ENCODE peak calls at places on chromosomes 5 and 9, in six cellular contexts. D is GM23248, C is cardiac muscle cell, K is right cardiac atrium, I is astrocyte, H is transverse colon. X is an unnamed sample. For H3K4me1, the result is how much of the 10 kb centered on the place peaks cover.

GRCh38 chr5:172347653-172348052 is 64.1 kb upstream of the UBTD2 start:
- DNase-seq in I (no peak), H (no peak), D (no peak), K (no peak), C (no peak), X (peak)

GRCh38 chr5:1468629-1469527 is 23.6 kb upstream of the SLC6A3 start:
- DNase-seq in I (no peak), D (no peak), H (no peak), K (peak), C (no peak), X (no peak)

GRCh38 chr5:180718810-180719453 is 20.9 kb downstream of the OR2Y1 start:
- DNase-seq in K (no peak), C (peak), I (peak), H (peak), D (peak), X (no peak)

GRCh38 chr5:122354293-122354692 is 42.3 kb downstream of the SNCAIP start:
- DNase-seq in D (no peak), C (peak), H (no peak), I (no peak), K (no peak), X (no peak)

GRCh38 chr9:99778308-99778707 is 43.4 kb upstream of the NR4A3 start:
- DNase-seq in H (no peak), C (no peak), D (peak), I (peak), K (no peak), X (no peak)

GRCh38 chr5:109533847-109534272 is 124.1 kb upstream of the PJA2 start:
- DNase-seq in K (no peak), I (peak), D (peak), H (no peak), C (no peak), X (no peak)

GRCh38 chr5:134512661-134512999 is 12.8 kb upstream of the JADE2 start:
- DNase-seq in H (no peak), D (no peak), I (no peak), C (no peak), K (no peak), X (no peak)

GRCh38 chr9:124784503-124784902 is 7.6 kb downstream of the OLFML2A start:
- DNase-seq in D (peak), I (no peak), K (no peak), C (no peak), H (no peak), X (no peak)

GRCh38 chr5:159749146-159749545 is 167.1 kb upstream of the ADRA1B start:
- DNase-seq in H (no peak), K (no peak), D (peak), I (peak), C (no peak), X (no peak)

GRCh38 chr5:102958481-102959011 is 161.4 kb downstream of the GIN1 start:
- DNase-seq in I (peak), H (no peak), D (peak), C (no peak), K (no peak), X (no peak)

GRCh38 chr9:31137151-31137849 is 1247.1 kb upstream of the ACO1 start:
- DNase-seq in C (no peak), K (no peak), D (peak), I (peak), H (no peak), X (peak)

GRCh38 chr5:171667341-171668096 is 118.1 kb upstream of the SMIM23 start:
- DNase-seq in D (peak), H (no peak), I (peak), C (no peak), K (peak), X (peak)

GRCh38 chr5:9869616-9870288 is 239.6 kb upstream of the TAS2R1 start:
- DNase-seq in H (no peak), D (peak), K (no peak), C (no peak), I (peak), X (no peak)

GRCh38 chr9:72292874-72293607 is 72.0 kb downstream of the ZFAND5 start:
- DNase-seq in I (peak), K (no peak), D (peak), C (peak), H (peak), X (peak)

GRCh38 chr5:113574417-113574816 is 60.9 kb downstream of the YTHDC2 start:
- DNase-seq in D (peak), C (no peak), H (no peak), I (peak), K (peak), X (no peak)

DNA sequence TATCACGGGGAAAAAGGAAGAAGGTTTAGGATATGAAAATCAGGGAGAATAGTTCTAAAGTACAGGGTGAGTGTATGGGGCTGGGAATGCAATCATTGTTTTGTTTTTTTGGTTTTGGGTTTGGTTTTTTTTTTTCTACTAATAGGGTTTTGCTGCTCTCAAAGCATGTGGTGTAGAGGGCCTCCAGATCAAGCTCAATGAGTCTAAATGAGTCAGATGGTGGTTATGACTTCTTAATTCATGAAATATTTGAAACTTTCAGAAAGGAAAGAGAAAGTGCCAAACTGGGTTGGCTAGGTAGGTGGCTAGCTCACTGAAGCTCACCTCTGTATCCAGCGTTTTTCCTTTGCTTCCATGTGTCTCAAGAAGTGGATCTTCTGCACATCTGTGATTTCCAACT is 10.7 kb downstream of the OR1L8 start:
- DNase-seq in D (peak), K (no peak), C (no peak), H (no peak), I (no peak), X (no peak)
- H3K27ac ChIP-seq in D (peak), K (no peak), C (no peak), H (no peak), I (no peak), X (no peak)

DNA sequence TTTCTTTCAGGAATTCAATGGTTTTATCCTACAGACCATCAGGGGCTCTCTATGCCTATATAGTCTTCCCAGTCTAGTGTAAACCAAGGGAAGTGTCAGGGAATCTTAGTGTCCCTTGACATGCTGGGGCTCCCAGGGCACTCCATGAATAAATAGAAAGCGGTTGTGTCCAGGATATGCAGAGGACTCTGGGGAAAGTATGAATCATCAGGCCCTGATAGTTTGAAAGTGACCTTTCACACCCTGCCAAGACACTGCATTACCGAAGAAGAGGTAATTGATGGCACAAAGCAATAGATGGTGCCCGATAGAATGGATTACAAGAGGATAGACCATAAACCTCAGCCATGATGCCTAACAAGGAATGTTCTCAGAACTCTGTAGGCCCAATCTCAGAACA is 163.3 kb upstream of the DAPK1 start:
- DNase-seq in K (no peak), D (peak), I (no peak), C (no peak), H (no peak), X (no peak)
- H3K4me1 ChIP-seq in K (under half), D (under half), I (under half), C (under half), H (under half), X (under half)

GRCh38 chr9:130304643-130305042 is 39.1 kb downstream of the HMCN2 start:
- DNase-seq in H (no peak), I (no peak), C (no peak), D (no peak), K (peak), X (no peak)

GRCh38 chr9:130304141-130304540 is 38.6 kb downstream of the HMCN2 start:
- DNase-seq in D (no peak), I (no peak), C (no peak), K (no peak), H (no peak), X (no peak)

GRCh38 chr9:130302785-130303612 is 37.4 kb downstream of the HMCN2 start:
- DNase-seq in D (no peak), I (no peak), H (no peak), K (peak), C (no peak), X (no peak)

GRCh38 chr9:130305381-130305780 is 39.8 kb downstream of the HMCN2 start:
- DNase-seq in H (no peak), D (peak), C (no peak), K (peak), I (peak), X (no peak)

GRCh38 chr9:130303613-130304055 is 38.1 kb downstream of the HMCN2 start:
- DNase-seq in D (no peak), H (no peak), C (no peak), I (no peak), K (peak), X (no peak)
- H3K27ac ChIP-seq in D (no peak), H (peak), C (no peak), I (no peak), K (no peak), X (no peak)

DNA sequence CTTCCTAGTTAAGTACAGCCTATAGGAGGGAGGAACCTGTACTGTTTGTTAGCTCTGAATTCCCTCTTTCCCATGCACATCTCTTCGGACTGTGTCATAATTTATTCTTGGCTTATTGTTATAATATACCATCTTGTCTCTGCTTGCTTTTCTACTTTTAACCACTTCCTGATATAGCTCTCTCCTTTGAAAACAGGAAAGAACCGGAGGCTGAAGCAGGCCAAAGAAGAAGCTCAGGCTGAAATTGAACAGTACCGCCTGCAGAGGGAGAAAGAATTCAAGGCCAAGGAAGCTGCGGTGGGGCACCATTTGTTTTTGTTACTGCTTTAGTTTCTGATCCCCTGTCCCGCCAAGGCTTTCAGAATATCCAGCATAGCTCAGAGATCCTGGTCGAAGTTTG is 4.8 kb downstream of the ATP6V1G1 start:
- DNase-seq in I (no peak), H (peak), K (no peak), C (no peak), D (peak), X (no peak)
- H3K4me1 ChIP-seq in I (under half), H (half or more), K (under half), C (under half), D (under half), X (under half)

GRCh38 chr5:16551628-16552027 is 65.2 kb downstream of the RETREG1 start:
- DNase-seq in K (no peak), I (no peak), D (no peak), H (no peak), C (no peak), X (no peak)
- H3K27ac ChIP-seq in K (no peak), I (no peak), D (no peak), H (no peak), C (no peak), X (no peak)

GRCh38 chr9:38015267-38015666 is 53.8 kb downstream of the SHB start:
- DNase-seq in I (no peak), C (no peak), H (no peak), K (no peak), D (no peak), X (no peak)
- H3K4me1 ChIP-seq in I (half or more), C (under half), H (under half), K (under half), D (under half), X (under half)

DNA sequence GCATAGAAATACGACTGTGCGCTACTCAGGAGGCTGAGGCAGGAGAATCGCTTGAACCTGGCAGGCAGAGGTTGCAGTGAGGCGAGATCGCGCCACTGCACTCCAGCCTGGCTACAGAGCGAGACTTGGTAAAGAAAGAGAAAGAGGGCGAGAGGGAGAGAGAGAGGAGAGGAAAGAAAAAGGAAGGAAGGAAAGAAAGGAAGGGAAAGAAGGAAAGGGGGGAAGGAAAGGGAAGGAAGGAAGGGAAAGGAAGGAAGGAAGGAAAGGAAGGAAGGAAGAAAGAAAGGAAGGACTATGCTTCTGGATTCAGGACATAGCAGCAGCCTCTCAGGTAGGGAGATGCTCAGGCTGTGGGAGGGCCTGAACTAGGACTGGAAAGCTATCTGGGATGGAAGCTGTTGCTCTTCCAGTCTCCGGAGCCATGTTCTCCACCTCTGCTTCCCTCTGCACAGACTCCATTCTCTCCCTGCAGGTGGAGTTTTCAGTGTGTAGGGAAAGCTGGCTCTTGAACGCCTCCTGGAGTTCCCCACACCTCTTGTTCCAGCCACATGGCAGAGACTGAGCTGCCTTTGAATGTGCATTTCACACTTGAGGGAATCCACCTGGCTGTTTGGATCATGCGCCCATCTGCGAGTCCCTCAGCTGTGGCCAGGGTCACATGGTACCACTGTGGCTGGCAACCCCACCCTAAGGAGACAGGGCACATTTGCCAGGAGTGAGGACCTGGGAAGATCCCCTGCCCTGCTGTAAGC is 9.1 kb downstream of the SWI5 start:
- DNase-seq in H (no peak), C (no peak), K (no peak), D (no peak), I (no peak), X (no peak)
- H3K27ac ChIP-seq in H (no peak), C (no peak), K (no peak), D (no peak), I (no peak), X (no peak)